ENCODE peak calls at places on chromosome 5, in five cellular contexts. One of them, this sample, is unnamed.

GRCh38 chr5:84191296-84191695 is 193.4 kb downstream of the EDIL3 start:
- DNase-seq in IMR-90: peak; percentile 18
- DNase-seq in K562: no peak
- DNase-seq in GM12878: no peak
- DNase-seq in HepG2: no peak
- DNase-seq in this sample: no peak

GRCh38 chr5:79416499-79416898 is 97.4 kb downstream of the HOMER1 start:
- DNase-seq in IMR-90: peak; percentile 4
- DNase-seq in K562: no peak
- DNase-seq in GM12878: peak; percentile 39
- DNase-seq in HepG2: no peak
- DNase-seq in this sample: no peak

GRCh38 chr5:27315541-27316282 is 277.3 kb upstream of the CDH9 start:
- DNase-seq in IMR-90: peak; percentile 77
- DNase-seq in K562: no peak
- DNase-seq in GM12878: no peak
- DNase-seq in HepG2: no peak
- DNase-seq in this sample: no peak

GRCh38 chr5:132775439-132776076 is 1.5 kb downstream of the SEPTIN8 start:
- DNase-seq in IMR-90: no peak
- DNase-seq in K562: no peak
- DNase-seq in GM12878: no peak
- DNase-seq in HepG2: no peak
- DNase-seq in this sample: no peak

GRCh38 chr5:33994845-33995244 is 10.4 kb upstream of the SLC45A2 start:
- DNase-seq in IMR-90: peak; percentile 76
- DNase-seq in K562: no peak
- DNase-seq in GM12878: no peak
- DNase-seq in HepG2: no peak
- DNase-seq in this sample: no peak

GRCh38 chr5:68918306-68918705 is 175.5 kb upstream of the SLC30A5 start:
- DNase-seq in IMR-90: no peak
- DNase-seq in K562: no peak
- DNase-seq in GM12878: no peak
- DNase-seq in HepG2: no peak
- DNase-seq in this sample: no peak

GRCh38 chr5:107381189-107381856 is 289.4 kb downstream of the EFNA5 start:
- DNase-seq in IMR-90: peak; percentile 75
- DNase-seq in K562: no peak
- DNase-seq in GM12878: no peak
- DNase-seq in HepG2: peak; percentile 45
- DNase-seq in this sample: peak; percentile 80

GRCh38 chr5:67401166-67401565 is 204.6 kb upstream of the CD180 start:
- DNase-seq in IMR-90: no peak
- DNase-seq in K562: no peak
- DNase-seq in GM12878: no peak
- DNase-seq in HepG2: no peak
- DNase-seq in this sample: no peak

DNA sequence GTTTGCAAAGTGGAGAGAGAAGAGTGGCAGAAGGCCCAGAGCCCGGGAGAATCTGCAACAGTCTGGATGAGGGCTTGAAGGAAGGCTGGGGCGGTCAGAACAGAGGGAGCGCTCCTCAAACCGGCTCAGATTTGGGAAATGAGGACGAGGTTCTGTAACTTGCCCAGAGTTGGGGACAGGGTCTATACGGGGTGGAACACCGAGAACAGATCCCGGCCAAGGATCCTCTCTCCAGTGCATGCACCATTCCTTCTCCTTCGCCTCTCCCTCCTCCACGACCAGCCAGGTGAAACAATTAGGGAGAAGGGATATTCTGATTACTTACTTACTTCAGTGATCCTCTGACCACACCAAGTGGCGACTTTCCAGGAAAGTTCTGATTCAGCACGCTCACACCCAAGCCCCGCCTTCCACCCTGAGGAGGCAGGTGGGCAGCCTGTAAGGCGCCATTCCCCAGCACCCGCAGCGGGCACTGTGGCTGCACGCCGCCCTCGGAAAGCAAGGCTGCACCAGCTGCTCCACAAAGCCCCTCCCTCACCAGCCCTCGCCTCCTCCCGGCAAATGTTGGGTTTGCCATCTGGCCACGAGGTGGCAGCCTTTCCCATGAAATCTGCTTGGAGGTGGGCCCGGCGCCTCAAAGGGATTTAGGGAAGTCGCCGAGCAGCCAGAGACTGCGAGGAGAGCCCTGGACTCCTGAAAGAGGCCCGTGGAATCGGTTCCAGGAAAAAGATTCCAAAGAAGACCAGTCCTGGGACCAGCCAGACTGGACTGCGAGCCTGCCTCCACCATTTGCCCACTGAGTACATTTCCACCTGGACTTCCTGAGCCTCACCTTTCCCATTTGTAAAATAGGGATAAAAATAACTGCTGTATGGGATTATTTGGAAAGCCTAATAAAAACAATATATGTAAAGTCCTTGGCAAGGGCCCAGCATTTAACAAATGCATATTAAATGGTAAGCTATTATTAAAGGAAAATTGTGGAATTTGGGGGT is 22.2 kb upstream of the WWC1 start:
- DNase-seq in IMR-90: peak; percentile 82
- DNase-seq in K562: peak; percentile 78
- DNase-seq in GM12878: no peak
- DNase-seq in HepG2: peak; percentile 80
- DNase-seq in this sample: peak; percentile 90
- TF ChIP-seq POLR2A in IMR-90: peak; percentile 45
- TF ChIP-seq POLR2A in K562: no peak
- TF ChIP-seq POLR2A in GM12878: no peak
- TF ChIP-seq POLR2A in HepG2: no peak
- TF ChIP-seq POLR2A in this sample: peak; percentile 23

GRCh38 chr5:94870496-94871214 is 252.2 kb downstream of the SLF1 start:
- DNase-seq in IMR-90: no peak
- DNase-seq in K562: no peak
- DNase-seq in GM12878: no peak
- DNase-seq in HepG2: peak; percentile 6
- DNase-seq in this sample: no peak

GRCh38 chr5:94872526-94872925 is 254.1 kb downstream of the SLF1 start:
- DNase-seq in IMR-90: no peak
- DNase-seq in K562: no peak
- DNase-seq in GM12878: no peak
- DNase-seq in HepG2: no peak
- DNase-seq in this sample: no peak
- TF ChIP-seq BHLHE40 in IMR-90: no peak
- TF ChIP-seq BHLHE40 in K562: no peak
- TF ChIP-seq BHLHE40 in GM12878: no peak
- TF ChIP-seq BHLHE40 in HepG2: no peak
- TF ChIP-seq BHLHE40 in this sample: no peak

GRCh38 chr5:181235323-181235688 is 8.4 kb downstream of the RACK1 start:
- DNase-seq in IMR-90: no peak
- DNase-seq in K562: no peak
- DNase-seq in GM12878: no peak
- DNase-seq in HepG2: no peak
- DNase-seq in this sample: no peak

GRCh38 chr5:181234116-181234454 is 9.6 kb downstream of the RACK1 start:
- DNase-seq in IMR-90: no peak
- DNase-seq in K562: peak; percentile 16
- DNase-seq in GM12878: no peak
- DNase-seq in HepG2: no peak
- DNase-seq in this sample: no peak

GRCh38 chr5:181235689-181236366 is 7.9 kb downstream of the RACK1 start:
- DNase-seq in IMR-90: no peak
- DNase-seq in K562: no peak
- DNase-seq in GM12878: no peak
- DNase-seq in HepG2: no peak
- DNase-seq in this sample: no peak

GRCh38 chr5:181233436-181234115 is 10.1 kb downstream of the RACK1 start:
- DNase-seq in IMR-90: no peak
- DNase-seq in K562: no peak
- DNase-seq in GM12878: no peak
- DNase-seq in HepG2: no peak
- DNase-seq in this sample: no peak

DNA sequence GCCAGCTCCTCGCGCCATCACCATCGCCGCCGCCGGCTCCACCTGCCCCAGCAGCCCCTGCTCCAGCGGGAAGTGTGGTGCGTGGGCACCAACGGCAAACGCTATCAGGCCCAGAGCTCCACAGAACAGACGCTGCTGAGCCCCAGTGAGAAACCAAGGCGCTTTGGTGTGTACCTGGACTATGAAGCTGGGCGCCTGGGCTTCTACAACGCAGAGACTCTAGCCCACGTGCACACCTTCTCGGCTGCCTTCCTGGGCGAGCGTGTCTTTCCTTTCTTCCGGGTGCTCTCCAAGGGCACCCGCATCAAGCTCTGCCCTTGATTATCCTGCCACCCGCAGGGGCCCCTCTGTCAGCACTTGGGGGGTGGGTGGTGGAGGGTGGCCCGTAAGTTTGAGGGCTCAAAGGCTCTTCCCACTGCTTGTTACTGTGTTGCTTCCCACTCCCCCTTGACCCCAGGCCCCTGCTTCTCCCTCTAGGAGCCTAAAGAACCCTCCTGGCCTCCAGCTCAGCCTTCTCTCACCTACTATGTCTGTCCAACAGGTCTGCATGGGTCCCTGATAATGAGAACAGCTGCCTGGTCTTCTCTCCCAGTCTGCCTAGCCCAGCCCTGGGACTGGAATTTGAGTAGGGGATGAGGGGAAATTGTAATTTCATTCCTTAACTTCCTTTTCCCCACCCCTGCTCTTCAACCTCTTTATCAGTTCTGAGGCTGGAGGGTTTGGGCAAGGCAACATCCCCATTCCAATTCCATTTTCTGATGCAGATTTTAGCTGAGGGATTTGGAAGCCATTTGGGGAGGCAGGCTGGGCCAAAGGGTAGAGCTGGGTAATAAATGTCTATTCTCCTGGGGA is 9.0 kb downstream of the RACK1 start:
- DNase-seq in IMR-90: no peak
- DNase-seq in K562: peak; percentile 21
- DNase-seq in GM12878: no peak
- DNase-seq in HepG2: no peak
- DNase-seq in this sample: no peak
- TF ChIP-seq POLR2A in IMR-90: peak; percentile 15
- TF ChIP-seq POLR2A in K562: peak; percentile 72
- TF ChIP-seq POLR2A in GM12878: peak; percentile 68
- TF ChIP-seq POLR2A in HepG2: peak; percentile 71
- TF ChIP-seq POLR2A in this sample: peak; percentile 9

DNA sequence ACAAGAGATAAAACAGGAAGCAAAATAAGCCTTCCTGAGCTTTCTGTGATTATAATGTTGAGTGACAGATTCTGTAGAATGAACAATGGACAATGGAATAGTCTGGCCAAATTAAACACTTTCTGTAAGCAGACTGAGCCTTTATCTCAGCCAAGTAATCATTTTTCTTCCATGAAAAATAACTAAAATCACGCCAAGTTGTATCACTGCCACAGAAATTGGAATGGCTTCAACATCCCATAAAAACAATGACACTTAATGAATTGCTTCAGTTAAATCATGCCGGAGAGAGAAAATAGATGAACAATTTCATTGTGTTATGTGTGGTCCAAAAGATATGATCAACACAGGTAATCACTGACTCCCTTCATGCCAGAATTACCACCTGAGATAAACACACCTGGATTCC is 63.0 kb downstream of the TSSK1B start:
- DNase-seq in IMR-90: no peak
- DNase-seq in K562: no peak
- DNase-seq in GM12878: no peak
- DNase-seq in HepG2: no peak
- DNase-seq in this sample: no peak
- TF ChIP-seq BHLHE40 in IMR-90: no peak
- TF ChIP-seq BHLHE40 in K562: no peak
- TF ChIP-seq BHLHE40 in GM12878: no peak
- TF ChIP-seq BHLHE40 in HepG2: no peak
- TF ChIP-seq BHLHE40 in this sample: no peak

GRCh38 chr5:35974570-35974969 is 16.6 kb downstream of the UGT3A1 start:
- DNase-seq in IMR-90: no peak
- DNase-seq in K562: no peak
- DNase-seq in GM12878: no peak
- DNase-seq in HepG2: no peak
- DNase-seq in this sample: no peak
- TF ChIP-seq POLR2A in IMR-90: no peak
- TF ChIP-seq POLR2A in K562: no peak
- TF ChIP-seq POLR2A in GM12878: no peak
- TF ChIP-seq POLR2A in HepG2: no peak
- TF ChIP-seq POLR2A in this sample: no peak

DNA sequence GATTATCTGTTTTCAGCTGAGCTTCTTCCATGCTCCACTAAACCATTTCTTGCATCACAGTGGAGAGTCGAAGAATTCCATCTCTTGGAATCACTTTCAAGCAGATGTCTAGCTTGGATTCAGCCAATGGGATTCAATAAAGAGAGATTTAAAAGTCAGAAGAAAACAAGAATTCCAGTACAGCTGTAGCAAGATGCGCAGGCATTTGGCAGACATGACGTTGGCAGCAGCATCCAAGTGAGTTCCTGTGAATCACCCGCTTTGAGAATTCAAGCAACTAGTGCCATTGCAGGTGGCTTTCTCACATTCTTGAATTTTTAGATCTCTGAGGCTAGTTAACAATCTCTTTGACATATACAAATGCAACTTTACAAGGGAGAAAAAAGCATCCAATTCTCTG is 467.0 kb downstream of the CDH10 start:
- DNase-seq in IMR-90: no peak
- DNase-seq in K562: no peak
- DNase-seq in GM12878: no peak
- DNase-seq in HepG2: no peak
- DNase-seq in this sample: no peak
- TF ChIP-seq BHLHE40 in IMR-90: no peak
- TF ChIP-seq BHLHE40 in K562: no peak
- TF ChIP-seq BHLHE40 in GM12878: no peak
- TF ChIP-seq BHLHE40 in HepG2: no peak
- TF ChIP-seq BHLHE40 in this sample: no peak

GRCh38 chr5:179553006-179553405 is 2.7 kb downstream of the RUFY1 start:
- DNase-seq in IMR-90: no peak
- DNase-seq in K562: no peak
- DNase-seq in GM12878: no peak
- DNase-seq in HepG2: no peak
- DNase-seq in this sample: no peak

GRCh38 chr5:179554981-179555380 is 4.6 kb downstream of the RUFY1 start:
- DNase-seq in IMR-90: no peak
- DNase-seq in K562: no peak
- DNase-seq in GM12878: no peak
- DNase-seq in HepG2: no peak
- DNase-seq in this sample: no peak

GRCh38 chr5:179553875-179554274 is 3.5 kb downstream of the RUFY1 start:
- DNase-seq in IMR-90: peak; percentile 84
- DNase-seq in K562: no peak
- DNase-seq in GM12878: no peak
- DNase-seq in HepG2: peak; percentile 40
- DNase-seq in this sample: peak; percentile 19

GRCh38 chr5:179549973-179550510 is 312 bp upstream of the RUFY1 start:
- DNase-seq in IMR-90: no peak
- DNase-seq in K562: no peak
- DNase-seq in GM12878: peak; percentile 19
- DNase-seq in HepG2: peak; percentile 44
- DNase-seq in this sample: no peak

GRCh38 chr5:179550511-179551342 is at the start of gene RUFY1:
- DNase-seq in IMR-90: peak; percentile 74
- DNase-seq in K562: peak; percentile 90
- DNase-seq in GM12878: peak; percentile 20
- DNase-seq in HepG2: peak; percentile 47
- DNase-seq in this sample: peak; percentile 82
- TF ChIP-seq POLR2A in IMR-90: peak; percentile 76
- TF ChIP-seq POLR2A in K562: peak; percentile 86
- TF ChIP-seq POLR2A in GM12878: peak; percentile 89
- TF ChIP-seq POLR2A in HepG2: peak; percentile 80
- TF ChIP-seq POLR2A in this sample: peak; percentile 48

This sample was measured in A549.